ENCODE peak calls at places on chromosomes 11 and 22, in nine cellular contexts. G is neural progenitor cell, I is colonic mucosa, J is Panc1, O is esophagus squamous epithelium, B is mammary epithelial cell, Q is lung, K is mucosa of descending colon, L is right lobe of liver. U is an unnamed sample.

GRCh38 chr11:5938603-5938965 is 3.5 kb upstream of the OR56A3 start:
- DNase-seq in K (no peak), B (no peak), Q (no peak), O (no peak), I (no peak), J (no peak), L (no peak), G (no peak), U (no peak)

GRCh38 chr11:34468209-34468841 is 29.6 kb downstream of the CAT start:
- DNase-seq in Q (no peak), O (no peak), I (peak; percentile 35), G (peak; percentile 42), L (no peak), K (peak; percentile 53), B (peak; percentile 19), J (peak; percentile 15), U (no peak)

GRCh38 chr11:3824714-3825472 is 15.9 kb downstream of the RHOG start:
- DNase-seq in K (peak; percentile 73), L (no peak), B (no peak), Q (peak; percentile 70), J (no peak), I (peak; percentile 71), G (peak; percentile 81), O (no peak), U (no peak)

GRCh38 chr11:21564095-21564494 is 628.8 kb upstream of the ANO5 start:
- DNase-seq in K (no peak), L (no peak), I (no peak), Q (no peak), B (no peak), G (no peak), O (no peak), J (no peak), U (no peak)

GRCh38 chr11:74672956-74673895 is 58.0 kb downstream of the CHRDL2 start:
- DNase-seq in L (peak; percentile 59), B (peak; percentile 88), I (peak; percentile 32), O (no peak), K (peak; percentile 38), G (no peak), J (no peak), Q (peak; percentile 46), U (peak; percentile 53)

GRCh38 chr11:133833899-133834296 is 11.4 kb downstream of the SPATA19 start:
- DNase-seq in L (no peak), K (no peak), O (no peak), Q (peak; percentile 18), I (no peak), J (no peak), G (no peak), B (no peak), U (peak; percentile 4)

GRCh38 chr22:27885977-27886842 is 32.8 kb downstream of the PITPNB start:
- DNase-seq in K (peak; percentile 62), L (no peak), O (no peak), J (peak; percentile 39), B (peak; percentile 52), Q (peak; percentile 34), I (peak; percentile 52), G (peak; percentile 61), U (no peak)

GRCh38 chr11:27310182-27310581 is 52.8 kb downstream of the CCDC34 start:
- DNase-seq in L (no peak), O (no peak), K (no peak), J (no peak), B (no peak), G (no peak), I (no peak), Q (no peak), U (no peak)

GRCh38 chr11:18754308-18754707 is 28.3 kb upstream of the IGSF22 start:
- DNase-seq in K (no peak), O (no peak), G (no peak), I (no peak), J (no peak), B (peak; percentile 27), L (no peak), Q (no peak), U (no peak)

GRCh38 chr11:118156531-118157185 is 4.0 kb upstream of the SCN4B start:
- DNase-seq in Q (no peak), O (no peak), J (no peak), L (no peak), B (no peak), I (no peak), K (no peak), G (peak; percentile 52), U (no peak)

GRCh38 chr11:46676436-46677158 is 23.8 kb downstream of the ARHGAP1 start:
- DNase-seq in G (no peak), K (no peak), J (no peak), O (no peak), Q (no peak), L (no peak), I (no peak), B (no peak), U (no peak)

GRCh38 chr11:40273192-40273732 is 1186.2 kb downstream of the LRRC4C start:
- DNase-seq in O (no peak), I (no peak), J (no peak), Q (no peak), G (no peak), K (no peak), B (no peak), L (no peak), U (no peak)

GRCh38 chr22:38751422-38752346 is 4.1 kb downstream of the SUN2 start:
- DNase-seq in L (no peak), Q (peak; percentile 59), G (no peak), B (peak; percentile 87), K (peak; percentile 68), O (peak; percentile 41), J (no peak), I (peak; percentile 52), U (peak; percentile 81)

DNA sequence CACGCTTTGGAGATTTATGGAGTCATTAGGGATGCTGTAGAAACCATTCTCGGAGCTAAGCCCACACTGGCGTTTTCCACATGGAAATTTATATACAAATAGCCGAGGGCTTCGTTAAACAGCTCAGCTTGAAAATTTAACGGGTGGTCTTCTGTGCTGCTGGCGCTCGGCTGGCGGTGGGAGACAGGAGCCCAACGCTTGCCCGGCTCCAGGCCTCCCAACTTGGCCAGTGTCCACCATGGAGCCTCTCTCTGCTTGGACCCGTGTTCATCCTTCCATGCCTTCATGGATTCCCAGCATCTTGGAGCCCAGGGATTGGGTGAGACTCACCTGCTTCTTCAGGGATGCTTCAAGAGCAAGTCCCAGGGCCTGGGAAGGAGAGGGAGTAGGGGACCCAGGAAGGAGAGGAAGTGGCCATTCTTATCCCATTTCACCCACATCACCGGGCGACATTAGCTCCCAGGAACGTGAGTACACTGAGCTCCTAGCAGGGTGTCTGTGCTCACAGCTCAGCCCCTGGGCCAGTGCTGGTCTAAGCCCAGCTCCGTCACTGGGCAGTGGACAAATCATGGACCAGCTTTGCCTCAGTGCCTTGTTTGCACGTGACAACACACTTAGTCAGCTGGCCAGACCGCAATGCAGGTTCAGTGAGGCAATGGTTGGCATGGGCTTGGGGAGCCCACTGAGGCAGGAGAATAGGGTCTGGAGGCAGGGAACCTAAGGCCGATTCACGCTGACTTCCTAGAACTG is 944.3 kb downstream of the BRD1 start:
- DNase-seq in G (no peak), B (no peak), K (no peak), L (no peak), Q (no peak), O (no peak), I (no peak), J (no peak), U (no peak)
- H3K9me3 ChIP-seq in G (no peaks in the 10 kb centered on the region), B (peaks cover 50% of the 10 kb centered on the region), K (no peaks in the 10 kb centered on the region), L (no peaks in the 10 kb centered on the region), Q (peaks cover 8% of the 10 kb centered on the region), O (no peaks in the 10 kb centered on the region), I (no peaks in the 10 kb centered on the region), J (no peaks in the 10 kb centered on the region), U (no peaks in the 10 kb centered on the region)

DNA sequence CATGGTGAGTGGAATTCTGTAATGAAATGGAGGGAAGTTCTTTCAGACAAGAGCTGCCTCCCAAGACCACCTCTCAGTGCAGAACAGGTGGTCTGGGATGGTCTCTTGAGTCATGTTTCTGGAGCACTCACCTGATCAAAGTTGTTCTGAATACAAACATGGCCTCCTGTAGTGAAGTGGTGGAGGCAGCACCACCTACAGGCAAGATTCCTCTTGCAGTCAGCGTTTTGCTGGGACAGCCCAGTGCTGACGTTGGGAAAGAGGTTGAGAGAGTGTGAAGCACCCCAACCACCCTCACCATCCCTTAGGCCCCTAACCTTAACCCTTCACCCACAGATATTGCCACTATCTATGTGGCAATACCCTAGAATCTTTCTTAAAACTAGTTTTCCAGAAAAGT is 371.4 kb downstream of the CADM1 start:
- DNase-seq in K (peak; percentile 57), Q (no peak), G (no peak), B (no peak), I (no peak), L (no peak), J (no peak), O (no peak), U (no peak)
- TF ChIP-seq CTCF in K (no peak), Q (no peak), G (peak; percentile 32), B (peak; percentile 55), I (no peak), L (no peak), J (no peak), O (peak; percentile 26), U (no peak)

DNA sequence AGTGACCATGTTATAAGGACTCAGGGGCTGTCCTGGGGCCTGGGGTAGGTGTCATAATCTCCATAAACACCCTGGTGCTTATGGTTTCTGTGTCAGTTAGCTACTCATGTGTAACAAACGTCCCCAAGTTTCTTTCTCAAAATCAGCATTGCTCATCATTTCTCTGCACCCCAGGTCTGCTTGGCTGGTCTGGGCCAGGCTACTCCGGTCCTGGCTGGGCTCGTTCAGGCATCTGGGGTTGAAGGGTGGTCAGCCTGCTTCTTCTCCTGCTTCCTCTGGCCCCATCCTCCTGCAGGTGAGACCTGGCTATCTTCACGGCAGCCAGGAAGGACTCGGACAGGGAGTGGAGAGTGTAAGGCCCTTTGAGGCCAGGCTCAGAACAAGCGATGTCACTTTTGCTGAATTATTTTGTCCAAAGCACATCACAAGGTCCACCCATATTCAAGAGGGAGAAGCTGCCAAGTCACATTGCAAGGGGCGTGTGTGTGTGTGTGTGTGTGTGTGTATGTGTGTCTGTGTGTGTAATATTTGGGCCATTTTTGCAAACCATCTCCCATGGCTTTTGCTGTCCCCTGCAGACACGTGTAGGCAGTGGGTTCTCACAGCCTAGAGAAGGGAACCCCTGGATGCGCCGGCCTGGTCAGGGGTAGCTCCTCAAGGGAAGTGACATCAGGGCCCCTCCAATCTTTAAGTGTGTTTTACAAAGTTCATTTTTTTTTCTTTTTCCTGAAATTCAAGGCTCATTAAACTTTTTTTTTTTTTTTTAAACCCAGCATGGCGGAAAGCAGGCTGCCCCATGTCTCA is 535.8 kb downstream of the TBC1D22A start:
- DNase-seq in B (no peak), G (no peak), Q (no peak), I (no peak), K (no peak), J (no peak), O (no peak), L (no peak), U (peak; percentile 33)
- H3K9me3 ChIP-seq in B (peaks cover 55% of the 10 kb centered on the region), G (no peaks in the 10 kb centered on the region), Q (peaks cover 2% of the 10 kb centered on the region), I (no peaks in the 10 kb centered on the region), K (no peaks in the 10 kb centered on the region), J (no peaks in the 10 kb centered on the region), O (no peaks in the 10 kb centered on the region), L (no peaks in the 10 kb centered on the region), U (no peaks in the 10 kb centered on the region)

DNA sequence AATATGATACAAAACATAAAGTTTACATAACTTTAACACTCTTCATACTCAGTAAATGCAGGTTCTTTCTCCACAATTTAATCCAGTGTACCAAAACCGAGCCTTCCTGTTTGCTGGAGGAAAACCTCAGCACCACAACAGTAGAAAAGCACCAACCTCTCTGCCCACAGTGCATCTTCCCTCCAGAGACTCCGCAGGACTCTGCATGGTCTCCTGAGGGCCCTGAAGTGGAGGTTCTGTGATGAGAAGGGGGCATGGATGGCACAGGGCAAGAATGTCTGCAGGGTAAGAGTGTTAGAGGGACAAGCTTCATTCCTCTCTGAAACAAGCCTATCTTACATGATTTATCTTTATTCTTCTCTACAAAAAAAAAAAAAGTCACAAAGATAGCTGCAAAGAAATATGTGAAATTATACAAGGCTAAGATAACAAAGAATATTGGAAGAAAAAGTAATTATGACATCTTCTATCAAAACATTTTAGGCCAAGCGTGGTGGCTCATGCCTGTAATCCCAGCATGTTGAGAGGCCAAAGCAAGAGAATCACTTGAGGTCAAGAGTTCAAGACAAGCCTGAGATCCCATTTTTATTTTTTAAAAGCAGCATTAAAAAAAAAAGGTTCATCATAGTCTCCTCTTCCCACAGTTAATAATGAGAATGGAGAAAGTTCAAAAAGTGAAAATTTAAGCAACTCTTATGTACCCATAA is 102.0 kb downstream of the VPREB1 start:
- DNase-seq in I (no peak), O (no peak), K (no peak), J (no peak), G (no peak), L (no peak), Q (no peak), B (no peak), U (no peak)
- TF ChIP-seq CTCF in I (no peak), O (no peak), K (no peak), J (no peak), G (no peak), L (no peak), Q (no peak), B (no peak), U (no peak)

U was measured in breast epithelium.